ENCODE peak calls at places on chromosomes 2 and 18, in six cellular contexts. One of them, this sample, is unnamed.

GRCh38 chr2:234864518-234864917 is 87.3 kb upstream of the SH3BP4 start:
- DNase-seq in H9: no peak
- DNase-seq in neuronal stem cell: no peak
- DNase-seq in IMR-90: no peak
- DNase-seq in mesenchymal stem cell: no peak
- DNase-seq in H1: no peak
- DNase-seq in this sample: no peak

GRCh38 chr2:213834746-213835145 is 550.5 kb downstream of the SPAG16 start:
- DNase-seq in H9: no peak
- DNase-seq in neuronal stem cell: no peak
- DNase-seq in IMR-90: peak; percentile 19
- DNase-seq in mesenchymal stem cell: no peak
- DNase-seq in H1: no peak
- DNase-seq in this sample: no peak

GRCh38 chr2:142885543-142885942 is 8.1 kb downstream of the KYNU start:
- DNase-seq in H9: no peak
- DNase-seq in neuronal stem cell: no peak
- DNase-seq in IMR-90: no peak
- DNase-seq in mesenchymal stem cell: no peak
- DNase-seq in H1: no peak
- DNase-seq in this sample: no peak

GRCh38 chr2:217456016-217456415 is 546.8 kb downstream of the TNS1 start:
- DNase-seq in H9: no peak
- DNase-seq in neuronal stem cell: no peak
- DNase-seq in IMR-90: peak; percentile 59
- DNase-seq in mesenchymal stem cell: no peak
- DNase-seq in H1: no peak
- DNase-seq in this sample: no peak

GRCh38 chr18:51687845-51688585 is 490.5 kb upstream of the MEX3C start:
- DNase-seq in H9: no peak
- DNase-seq in neuronal stem cell: no peak
- DNase-seq in IMR-90: no peak
- DNase-seq in mesenchymal stem cell: no peak
- DNase-seq in H1: no peak
- DNase-seq in this sample: no peak

GRCh38 chr2:151534001-151534400 is 124.3 kb downstream of the RIF1 start:
- DNase-seq in H9: no peak
- DNase-seq in neuronal stem cell: no peak
- DNase-seq in IMR-90: no peak
- DNase-seq in mesenchymal stem cell: no peak
- DNase-seq in H1: no peak
- DNase-seq in this sample: no peak

GRCh38 chr2:126642031-126642430 is 13.9 kb upstream of the GYPC start:
- DNase-seq in H9: no peak
- DNase-seq in neuronal stem cell: no peak
- DNase-seq in IMR-90: no peak
- DNase-seq in mesenchymal stem cell: no peak
- DNase-seq in H1: no peak
- DNase-seq in this sample: no peak

GRCh38 chr2:134664051-134664450 is 54.7 kb downstream of the TMEM163 start:
- DNase-seq in H9: no peak
- DNase-seq in neuronal stem cell: no peak
- DNase-seq in IMR-90: no peak
- DNase-seq in mesenchymal stem cell: no peak
- DNase-seq in H1: no peak
- DNase-seq in this sample: no peak

GRCh38 chr2:20985061-20985460 is 58.8 kb downstream of the APOB start:
- DNase-seq in H9: no peak
- DNase-seq in neuronal stem cell: peak; percentile 9
- DNase-seq in IMR-90: no peak
- DNase-seq in mesenchymal stem cell: no peak
- DNase-seq in H1: no peak
- DNase-seq in this sample: peak; percentile 69

GRCh38 chr2:216246741-216247140 is 125.5 kb downstream of the MARCHF4 start:
- DNase-seq in H9: no peak
- DNase-seq in neuronal stem cell: no peak
- DNase-seq in IMR-90: no peak
- DNase-seq in mesenchymal stem cell: no peak
- DNase-seq in H1: no peak
- DNase-seq in this sample: no peak

GRCh38 chr2:217106650-217107014 is 246.8 kb upstream of the TNP1 start:
- DNase-seq in H9: no peak
- DNase-seq in neuronal stem cell: no peak
- DNase-seq in IMR-90: peak; percentile 65
- DNase-seq in mesenchymal stem cell: peak; percentile 67
- DNase-seq in H1: no peak
- DNase-seq in this sample: peak; percentile 81

GRCh38 chr2:120722603-120723421 is 12.9 kb upstream of the GLI2 start:
- DNase-seq in H9: peak; percentile 40
- DNase-seq in neuronal stem cell: no peak
- DNase-seq in IMR-90: peak; percentile 90
- DNase-seq in mesenchymal stem cell: peak; percentile 99
- DNase-seq in H1: no peak
- DNase-seq in this sample: peak; percentile 87

GRCh38 chr2:224162122-224162521 is 123.0 kb upstream of the SERPINE2 start:
- DNase-seq in H9: no peak
- DNase-seq in neuronal stem cell: no peak
- DNase-seq in IMR-90: peak; percentile 86
- DNase-seq in mesenchymal stem cell: no peak
- DNase-seq in H1: no peak
- DNase-seq in this sample: no peak

GRCh38 chr2:108348816-108349570 is 28.8 kb upstream of the SULT1C4 start:
- DNase-seq in H9: no peak
- DNase-seq in neuronal stem cell: no peak
- DNase-seq in IMR-90: no peak
- DNase-seq in mesenchymal stem cell: no peak
- DNase-seq in H1: no peak
- DNase-seq in this sample: no peak
- H3K23ac ChIP-seq in H9: no peak overlapping the region
- H3K23ac ChIP-seq in neuronal stem cell: no peak overlapping the region
- H3K23ac ChIP-seq in IMR-90: no peak overlapping the region
- H3K23ac ChIP-seq in mesenchymal stem cell: no peak overlapping the region
- H3K23ac ChIP-seq in H1: no peak overlapping the region
- H3K23ac ChIP-seq in this sample: no peak overlapping the region

GRCh38 chr18:10289265-10289664 is 165.2 kb upstream of the APCDD1 start:
- DNase-seq in H9: no peak
- DNase-seq in neuronal stem cell: no peak
- DNase-seq in IMR-90: no peak
- DNase-seq in mesenchymal stem cell: no peak
- DNase-seq in H1: no peak
- DNase-seq in this sample: no peak

GRCh38 chr18:10290244-10291240 is 163.9 kb upstream of the APCDD1 start:
- DNase-seq in H9: no peak
- DNase-seq in neuronal stem cell: no peak
- DNase-seq in IMR-90: peak; percentile 21
- DNase-seq in mesenchymal stem cell: peak; percentile 66
- DNase-seq in H1: no peak
- DNase-seq in this sample: no peak

GRCh38 chr18:10295751-10296150 is 158.7 kb upstream of the APCDD1 start:
- DNase-seq in H9: no peak
- DNase-seq in neuronal stem cell: no peak
- DNase-seq in IMR-90: no peak
- DNase-seq in mesenchymal stem cell: no peak
- DNase-seq in H1: no peak
- DNase-seq in this sample: no peak

GRCh38 chr18:10293966-10294365 is 160.5 kb upstream of the APCDD1 start:
- DNase-seq in H9: no peak
- DNase-seq in neuronal stem cell: no peak
- DNase-seq in IMR-90: no peak
- DNase-seq in mesenchymal stem cell: no peak
- DNase-seq in H1: no peak
- DNase-seq in this sample: no peak

GRCh38 chr18:10291568-10291981 is 162.9 kb upstream of the APCDD1 start:
- DNase-seq in H9: no peak
- DNase-seq in neuronal stem cell: no peak
- DNase-seq in IMR-90: peak; percentile 28
- DNase-seq in mesenchymal stem cell: peak; percentile 29
- DNase-seq in H1: no peak
- DNase-seq in this sample: no peak
- H2BK15ac ChIP-seq in H9: no peak overlapping the region
- H2BK15ac ChIP-seq in neuronal stem cell: no peak overlapping the region
- H2BK15ac ChIP-seq in IMR-90: no peak overlapping the region
- H2BK15ac ChIP-seq in mesenchymal stem cell: peak overlapping the region; percentile 63
- H2BK15ac ChIP-seq in H1: no peak overlapping the region
- H2BK15ac ChIP-seq in this sample: no peak overlapping the region

DNA sequence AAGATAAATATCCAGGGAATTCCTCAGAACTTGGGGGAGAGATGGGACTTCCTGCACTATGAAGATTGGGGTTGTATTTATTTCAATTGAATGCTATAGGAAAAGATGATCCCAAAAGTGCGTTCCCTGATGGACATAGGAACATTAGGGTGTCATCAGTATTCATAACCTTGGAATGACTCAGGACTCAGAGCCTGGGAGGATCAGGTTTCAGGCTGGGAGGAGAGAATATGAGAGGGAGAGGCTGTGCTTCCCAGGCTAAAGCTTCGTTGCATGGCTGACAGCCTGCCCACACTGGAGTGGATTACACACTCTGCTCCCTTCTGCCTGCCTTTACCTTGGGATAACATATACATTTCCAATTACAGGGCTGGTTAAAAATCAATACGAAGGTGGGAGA is 118.8 kb downstream of the KCTD1 start:
- DNase-seq in H9: no peak
- DNase-seq in neuronal stem cell: no peak
- DNase-seq in IMR-90: peak; percentile 88
- DNase-seq in mesenchymal stem cell: peak; percentile 82
- DNase-seq in H1: no peak
- DNase-seq in this sample: peak; percentile 48
- H3K23ac ChIP-seq in H9: no peak overlapping the region
- H3K23ac ChIP-seq in neuronal stem cell: no peak overlapping the region
- H3K23ac ChIP-seq in IMR-90: no peak overlapping the region
- H3K23ac ChIP-seq in mesenchymal stem cell: no peak overlapping the region
- H3K23ac ChIP-seq in H1: no peak overlapping the region
- H3K23ac ChIP-seq in this sample: no peak overlapping the region

GRCh38 chr18:58297198-58297597 is 253.2 kb downstream of the NEDD4L start:
- DNase-seq in H9: no peak
- DNase-seq in neuronal stem cell: no peak
- DNase-seq in IMR-90: peak; percentile 74
- DNase-seq in mesenchymal stem cell: peak; percentile 43
- DNase-seq in H1: no peak
- DNase-seq in this sample: peak; percentile 19

GRCh38 chr18:58300867-58301266 is 256.8 kb downstream of the NEDD4L start:
- DNase-seq in H9: no peak
- DNase-seq in neuronal stem cell: no peak
- DNase-seq in IMR-90: peak; percentile 41
- DNase-seq in mesenchymal stem cell: no peak
- DNase-seq in H1: no peak
- DNase-seq in this sample: no peak

GRCh38 chr18:58299135-58299473 is 255.1 kb downstream of the NEDD4L start:
- DNase-seq in H9: no peak
- DNase-seq in neuronal stem cell: no peak
- DNase-seq in IMR-90: no peak
- DNase-seq in mesenchymal stem cell: no peak
- DNase-seq in H1: no peak
- DNase-seq in this sample: no peak

GRCh38 chr18:58299936-58300335 is 255.9 kb downstream of the NEDD4L start:
- DNase-seq in H9: no peak
- DNase-seq in neuronal stem cell: no peak
- DNase-seq in IMR-90: no peak
- DNase-seq in mesenchymal stem cell: no peak
- DNase-seq in H1: no peak
- DNase-seq in this sample: no peak

DNA sequence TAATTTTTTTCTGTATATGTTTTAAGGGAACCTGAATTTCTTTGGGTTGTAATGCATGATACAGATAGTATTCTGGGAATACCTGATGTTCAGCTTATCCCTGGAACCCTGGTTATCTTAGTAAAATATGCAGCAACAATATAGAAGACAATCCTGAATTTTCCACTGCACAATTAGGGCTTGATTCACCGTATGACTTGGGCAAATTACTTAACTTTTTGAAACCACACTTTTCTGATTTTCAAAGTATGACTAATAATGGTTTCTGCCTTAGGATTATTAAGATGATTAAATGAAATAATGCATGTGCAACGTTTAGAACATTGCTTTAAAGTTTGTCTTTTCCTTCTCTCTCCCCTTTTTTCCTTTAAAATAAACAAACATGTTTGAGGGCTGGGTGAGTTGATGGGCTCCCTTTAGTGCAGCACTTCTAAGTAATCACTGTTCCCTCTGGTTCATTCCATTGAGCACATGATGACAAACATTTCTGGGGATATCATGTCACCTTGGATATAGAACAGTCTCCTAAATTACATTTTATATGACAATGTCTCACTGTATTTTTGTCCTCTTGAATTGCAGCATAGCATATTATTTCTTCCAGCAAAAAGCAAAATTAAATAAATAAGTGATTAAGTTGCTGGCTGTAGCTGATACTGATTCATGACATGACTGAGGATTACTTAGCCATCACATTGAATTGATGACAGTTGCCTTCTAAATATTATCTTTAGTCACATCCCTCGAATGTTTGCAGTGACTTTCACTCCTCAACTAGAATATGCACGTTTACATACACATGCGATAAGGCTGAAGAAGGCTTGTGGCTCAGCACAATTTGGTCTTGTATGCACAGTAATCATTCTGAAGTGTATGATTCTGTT is 254.5 kb downstream of the NEDD4L start:
- DNase-seq in H9: no peak
- DNase-seq in neuronal stem cell: no peak
- DNase-seq in IMR-90: peak; percentile 37
- DNase-seq in mesenchymal stem cell: no peak
- DNase-seq in H1: no peak
- DNase-seq in this sample: no peak
- H2BK15ac ChIP-seq in H9: no peak overlapping the region
- H2BK15ac ChIP-seq in neuronal stem cell: no peak overlapping the region
- H2BK15ac ChIP-seq in IMR-90: no peak overlapping the region
- H2BK15ac ChIP-seq in mesenchymal stem cell: no peak overlapping the region
- H2BK15ac ChIP-seq in H1: no peak overlapping the region
- H2BK15ac ChIP-seq in this sample: no peak overlapping the region

GRCh38 chr18:47826157-47827074 is 104.0 kb downstream of the SMAD2 start:
- DNase-seq in H9: no peak
- DNase-seq in neuronal stem cell: no peak
- DNase-seq in IMR-90: no peak
- DNase-seq in mesenchymal stem cell: no peak
- DNase-seq in H1: no peak
- DNase-seq in this sample: no peak
- H3K23ac ChIP-seq in H9: no peak overlapping the region
- H3K23ac ChIP-seq in neuronal stem cell: no peak overlapping the region
- H3K23ac ChIP-seq in IMR-90: no peak overlapping the region
- H3K23ac ChIP-seq in mesenchymal stem cell: no peak overlapping the region
- H3K23ac ChIP-seq in H1: no peak overlapping the region
- H3K23ac ChIP-seq in this sample: no peak overlapping the region

This sample was measured in mesendoderm.